ENCODE peak calls at places on chromosomes 4 and X, in four cellular contexts. Q is activated T-cell treated with anti-CD3 and anti-CD28 coated beads, Interleukin-2, amount 50 U/mL, for 72 hours; N is astrocyte of the spinal cord; R is anterior cingulate cortex. B is an unnamed sample.

GRCh38 chr4:124025423-124025822 is 628.8 kb downstream of the SPRY1 start:
- DNase-seq in Q (no peak), N (peak; percentile 17), R (no peak), B (no peak)

GRCh38 chr4:123233409-123233808 is 163.2 kb upstream of the SPRY1 start:
- DNase-seq in Q (no peak), N (no peak), R (no peak), B (no peak)

GRCh38 chrX:126770179-126770578 is 49.4 kb upstream of the PRR32 start:
- DNase-seq in Q (no peak), N (no peak), R (no peak), B (peak; percentile 47)

GRCh38 chr4:74904509-74904908 is 28.4 kb upstream of the PARM1 start:
- DNase-seq in Q (no peak), N (no peak), R (no peak), B (no peak)

GRCh38 chr4:87848622-87849351 is 16.0 kb downstream of the MEPE start:
- DNase-seq in Q (peak; percentile 33), N (peak; percentile 66), R (peak; percentile 55), B (peak; percentile 43)

GRCh38 chr4:25638221-25638601 is 17.4 kb upstream of the SLC34A2 start:
- DNase-seq in Q (no peak), N (no peak), R (no peak), B (no peak)

GRCh38 chr4:178738026-178738425 is 1295.8 kb upstream of the AGA start:
- DNase-seq in Q (no peak), N (no peak), R (no peak), B (no peak)

GRCh38 chr4:93791570-93792195 is 36.9 kb upstream of the ATOH1 start:
- DNase-seq in Q (peak; percentile 37), N (peak; percentile 59), R (peak; percentile 36), B (peak; percentile 45)

GRCh38 chr4:99715286-99715685 is 57.7 kb upstream of the C4orf54 start:
- DNase-seq in Q (no peak), N (no peak), R (no peak), B (no peak)

GRCh38 chr4:185834088-185834487 is 22.1 kb upstream of the SORBS2 start:
- DNase-seq in Q (no peak), N (no peak), R (no peak), B (no peak)

GRCh38 chr4:47075241-47075640 is 43.9 kb downstream of the GABRB1 start:
- DNase-seq in Q (no peak), N (peak; percentile 30), R (no peak), B (no peak)

GRCh38 chr4:113457886-113458285 is 303.7 kb downstream of the CAMK2D start:
- DNase-seq in Q (no peak), N (no peak), R (no peak), B (no peak)

GRCh38 chrX:76454456-76454927 is 27.0 kb downstream of the MAGEE1 start:
- DNase-seq in Q (peak; percentile 4), N (peak; percentile 3), R (no peak), B (no peak)

GRCh38 chrX:22376369-22376768 is 103.7 kb downstream of the CBLL2 start:
- DNase-seq in Q (no peak), N (no peak), R (no peak), B (no peak)

GRCh38 chr4:150211821-150212445 is 133.7 kb downstream of the DCLK2 start:
- DNase-seq in Q (no peak), N (no peak), R (no peak), B (no peak)

GRCh38 chrX:4182010-4182806 is 468.8 kb upstream of the PRKX start:
- DNase-seq in Q (no peak), N (no peak), R (no peak), B (no peak)

GRCh38 chr4:26410385-26411293 is 79.6 kb downstream of the CCKAR start:
- DNase-seq in Q (peak; percentile 46), N (peak; percentile 72), R (peak; percentile 34), B (peak; percentile 48)

GRCh38 chrX:15072259-15072658 is 197.6 kb downstream of the ASB9 start:
- DNase-seq in Q (no peak), N (no peak), R (no peak), B (no peak)

GRCh38 chrX:2423293-2423692 is 77.5 kb downstream of the DHRSX start:
- DNase-seq in Q (no peak), N (peak; percentile 13), R (no peak), B (no peak)

GRCh38 chrX:128464091-128464490 is 411.9 kb upstream of the ACTRT1 start:
- DNase-seq in Q (no peak), N (peak; percentile 48), R (no peak), B (no peak)

GRCh38 chr4:6124386-6125102 is 75.8 kb downstream of the JAKMIP1 start:
- DNase-seq in Q (no peak), N (no peak), R (no peak), B (no peak)

GRCh38 chrX:153925739-153926593 is at the start of gene ARHGAP4:
- DNase-seq in Q (peak; percentile 72), N (no peak), R (no peak), B (peak; percentile 62)

GRCh38 chr4:77500801-77501200 is 104.8 kb upstream of the CXCL13 start:
- DNase-seq in Q (no peak), N (peak; percentile 14), R (no peak), B (no peak)

GRCh38 chr4:124757121-124757520 is 44.6 kb upstream of the ANKRD50 start:
- DNase-seq in Q (no peak), N (peak; percentile 13), R (no peak), B (no peak)